ENCODE peak calls at places on chromosomes 4 and X, in five cellular contexts. R, F, J, T and K are unnamed samples.

GRCh38 chr4:178273168-178273567 is 830.9 kb upstream of the AGA start:
- DNase-seq in R (no peak), F (no peak), J (no peak), T (no peak), K (no peak)

GRCh38 chr4:106240699-106241098 is 75.3 kb downstream of the TBCK start:
- DNase-seq in R (no peak), F (no peak), J (no peak), T (no peak), K (no peak)

GRCh38 chr4:171676555-171677215 is 136.5 kb upstream of the GALNTL6 start:
- DNase-seq in R (no peak), F (no peak), J (no peak), T (no peak), K (no peak)

GRCh38 chr4:2295535-2296442 is 33.9 kb upstream of the MXD4 start:
- DNase-seq in R (no peak), F (no peak), J (no peak), T (no peak), K (no peak)

GRCh38 chr4:931194-931959 is 739 bp downstream of the GAK start:
- DNase-seq in R (no peak), F (no peak), J (peak), T (no peak), K (peak)

GRCh38 chr4:165209796-165210195 is 2.4 kb downstream of the KLHL2 start:
- DNase-seq in R (no peak), F (no peak), J (no peak), T (no peak), K (no peak)

GRCh38 chr4:10157478-10158354 is 41.1 kb upstream of the WDR1 start:
- DNase-seq in R (peak), F (peak), J (peak), T (no peak), K (no peak)

GRCh38 chrX:107154787-107155620 is 36.4 kb upstream of the RBM41 start:
- DNase-seq in R (no peak), F (no peak), J (peak), T (no peak), K (no peak)

GRCh38 chr4:1207603-1208265 is 35.4 kb upstream of the SPON2 start:
- DNase-seq in R (no peak), F (no peak), J (peak), T (no peak), K (no peak)

GRCh38 chrX:1792636-1793035 is 177.8 kb downstream of the ASMT start:
- DNase-seq in R (no peak), F (no peak), J (no peak), T (no peak), K (no peak)

GRCh38 chrX:1784773-1785172 is 169.9 kb downstream of the ASMT start:
- DNase-seq in R (no peak), F (no peak), J (no peak), T (no peak), K (no peak)

DNA sequence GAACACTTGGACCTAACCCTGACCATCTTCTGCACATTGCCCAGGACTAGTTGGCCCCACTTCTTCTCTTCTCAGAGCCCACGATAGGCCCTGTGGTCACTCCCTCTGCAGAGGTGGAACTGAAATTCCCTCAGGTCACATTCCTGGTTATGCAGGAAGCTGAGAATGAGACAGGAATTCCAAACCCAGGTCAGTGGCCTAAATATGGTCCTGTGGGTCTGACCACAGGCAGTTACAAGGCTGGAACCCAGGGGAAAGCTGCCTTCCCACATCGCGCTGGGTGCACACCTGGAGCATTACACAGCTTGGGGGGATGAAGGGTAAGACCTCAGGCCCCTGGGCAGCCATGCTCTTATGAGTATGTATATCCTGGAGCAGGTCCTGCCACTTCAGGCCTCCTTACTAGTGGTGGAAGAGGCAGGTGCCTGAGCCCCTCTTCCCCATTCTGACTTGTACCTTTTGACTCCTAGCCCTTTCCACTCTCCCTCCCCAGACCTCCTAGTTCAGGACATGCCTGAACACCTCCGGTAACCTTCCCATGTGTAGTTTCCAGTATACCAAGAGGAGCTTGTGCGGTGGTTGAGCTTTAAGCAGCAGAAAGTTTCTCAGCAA is 173.5 kb downstream of the ASMT start:
- DNase-seq in R (no peak), F (no peak), J (no peak), T (no peak), K (peak)
- TF ChIP-seq POLR2A in R (no peak), F (no peak), J (no peak), T (no peak), K (no peak)

GRCh38 chr4:6199344-6199921 is 916 bp downstream of the JAKMIP1 start:
- DNase-seq in R (no peak), F (no peak), J (no peak), T (no peak), K (no peak)
- TF ChIP-seq POLR2A in R (no peak), F (no peak), J (no peak), T (no peak), K (no peak)

GRCh38 chr4:83195280-83195679 is 80.8 kb upstream of the PLAC8 start:
- DNase-seq in R (no peak), F (no peak), J (no peak), T (no peak), K (no peak)

GRCh38 chr4:83201761-83202160 is 82.8 kb downstream of the COQ2 start:
- DNase-seq in R (no peak), F (no peak), J (no peak), T (no peak), K (no peak)

GRCh38 chr4:83196936-83197335 is 82.4 kb upstream of the PLAC8 start:
- DNase-seq in R (no peak), F (no peak), J (no peak), T (no peak), K (no peak)

GRCh38 chr4:83197555-83198235 is 83.2 kb upstream of the PLAC8 start:
- DNase-seq in R (no peak), F (no peak), J (no peak), T (no peak), K (no peak)
- TF ChIP-seq POLR2A in R (no peak), F (no peak), J (no peak), T (no peak), K (no peak)

GRCh38 chr4:3530663-3531254 is 1.5 kb downstream of the LRPAP1 start:
- DNase-seq in R (no peak), F (no peak), J (no peak), T (no peak), K (no peak)

GRCh38 chr4:3533421-3533820 is 1.2 kb upstream of the LRPAP1 start:
- DNase-seq in R (no peak), F (no peak), J (no peak), T (no peak), K (no peak)

GRCh38 chr4:3531306-3531886 is 826 bp downstream of the LRPAP1 start:
- DNase-seq in R (no peak), F (no peak), J (no peak), T (no peak), K (no peak)

GRCh38 chr4:3532714-3533336 is 603 bp upstream of the LRPAP1 start:
- DNase-seq in R (no peak), F (no peak), J (no peak), T (no peak), K (no peak)

GRCh38 chr4:3531887-3532713 is at the start of gene LRPAP1:
- DNase-seq in R (peak), F (peak), J (peak), T (peak), K (no peak)
- TF ChIP-seq POLR2A in R (peak), F (peak), J (peak), T (peak), K (no peak)

GRCh38 chr4:154590329-154591006 is at the start of gene FGA:
- DNase-seq in R (no peak), F (no peak), J (no peak), T (no peak), K (no peak)
- TF ChIP-seq POLR2A in R (no peak), F (no peak), J (no peak), T (no peak), K (no peak)

DNA sequence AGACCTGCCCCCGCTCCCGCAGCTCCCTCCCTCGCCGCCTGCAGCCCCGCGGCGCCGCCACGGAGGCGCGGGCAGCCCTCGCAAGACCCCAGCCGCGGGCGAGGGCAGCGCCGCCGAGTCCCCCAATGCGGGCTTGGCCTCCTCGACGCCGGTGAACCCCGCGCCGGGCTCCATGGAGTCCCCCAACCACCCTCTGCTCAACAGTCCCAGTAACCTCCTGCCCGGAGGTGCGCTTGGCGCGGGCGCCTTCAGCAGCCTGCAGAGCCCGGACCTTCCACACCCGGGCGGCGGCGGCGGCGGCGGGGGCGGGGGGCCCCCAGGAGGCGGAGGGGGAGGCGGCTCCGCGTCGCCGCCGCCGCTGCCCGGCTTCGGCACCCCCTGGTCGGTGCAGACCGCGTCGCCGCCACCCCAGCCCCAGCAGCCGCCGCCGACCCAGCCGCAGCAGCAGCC is 1.2 kb downstream of the CPEB2 start:
- DNase-seq in R (no peak), F (no peak), J (peak), T (no peak), K (no peak)
- TF ChIP-seq POLR2A in R (no peak), F (no peak), J (no peak), T (no peak), K (no peak)

GRCh38 chr4:38128478-38129451 is 168.6 kb downstream of the PTTG2 start:
- DNase-seq in R (no peak), F (peak), J (peak), T (no peak), K (no peak)
- TF ChIP-seq POLR2A in R (no peak), F (no peak), J (no peak), T (no peak), K (no peak)

DNA sequence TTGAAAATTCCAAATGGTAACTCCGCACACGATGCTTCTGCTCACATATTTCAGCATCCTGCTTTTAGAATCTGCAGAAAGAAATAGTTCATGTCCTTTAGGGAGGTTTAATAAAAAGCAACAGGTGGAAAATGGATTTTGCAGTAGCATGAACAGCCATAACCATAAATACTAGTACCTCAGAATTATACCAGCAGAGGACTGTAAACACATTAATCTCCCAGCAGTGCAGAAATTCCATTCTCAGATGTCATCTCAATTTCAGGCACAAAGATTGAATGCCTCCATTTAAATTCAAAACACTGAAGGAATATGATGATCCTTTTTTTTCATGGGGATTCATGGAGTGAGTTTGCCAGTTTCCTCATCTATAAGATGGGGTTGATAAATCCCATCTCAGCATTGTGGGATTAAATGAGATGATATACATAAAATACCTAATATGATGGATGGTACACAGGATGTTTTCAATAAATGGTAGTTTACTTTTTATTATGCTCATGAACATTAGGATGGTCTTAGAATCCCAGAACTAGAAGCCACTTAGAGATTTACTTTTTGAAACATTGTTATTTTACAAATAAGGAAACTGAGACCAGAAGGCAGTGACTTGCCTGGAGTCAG is 578 bp upstream of the LIMCH1 start:
- DNase-seq in R (no peak), F (no peak), J (no peak), T (no peak), K (no peak)
- TF ChIP-seq POLR2A in R (no peak), F (no peak), J (no peak), T (no peak), K (no peak)